ENCODE peak calls at places on chromosomes 2 and 18, in five cellular contexts. Q is GM12878, P is K562, T is HepG2, O is SK-N-SH. B is an unnamed sample.

GRCh38 chr2:8606649-8607550 is 75.0 kb upstream of the ID2 start:
- DNase-seq in P (no peak), T (no peak), O (no peak), Q (no peak), B (no peak)

GRCh38 chr2:200695178-200695930 is 109.5 kb downstream of the AOX1 start:
- DNase-seq in Q (no peak), O (no peak), T (no peak), P (no peak), B (no peak)

GRCh38 chr2:73163522-73164367 is 38.6 kb upstream of the NOTO start:
- DNase-seq in T (peak; percentile 71), O (peak; percentile 88), Q (no peak), P (peak; percentile 85), B (peak; percentile 74)

GRCh38 chr2:172430671-172431070 is 3.3 kb downstream of the ITGA6 start:
- DNase-seq in O (no peak), Q (no peak), T (no peak), P (no peak), B (peak; percentile 33)

GRCh38 chr18:25399554-25399953 is 47.6 kb upstream of the ZNF521 start:
- DNase-seq in O (no peak), T (no peak), P (no peak), Q (no peak), B (peak; percentile 28)

GRCh38 chr2:54438271-54438670 is 17.9 kb upstream of the SPTBN1 start:
- DNase-seq in Q (no peak), O (no peak), P (no peak), T (no peak), B (no peak)

GRCh38 chr2:70842401-70842800 is 6.8 kb upstream of the CD207 start:
- DNase-seq in Q (no peak), P (no peak), T (no peak), O (no peak), B (no peak)

GRCh38 chr2:186518945-186519344 is 32.9 kb downstream of the ZC3H15 start:
- DNase-seq in P (no peak), O (no peak), Q (no peak), T (no peak), B (peak; percentile 67)

GRCh38 chr2:85066874-85067351 is 66.3 kb upstream of the TCF7L1 start:
- DNase-seq in P (peak; percentile 72), Q (no peak), O (peak; percentile 75), T (peak; percentile 77), B (peak; percentile 84)

GRCh38 chr18:12776821-12777471 is 74.1 kb downstream of the PSMG2 start:
- DNase-seq in P (no peak), T (no peak), Q (no peak), O (no peak), B (no peak)

GRCh38 chr2:227861011-227861410 is 10.4 kb upstream of the DAW1 start:
- DNase-seq in P (no peak), Q (no peak), O (no peak), T (no peak), B (no peak)

GRCh38 chr18:13799396-13799795 is 24.6 kb upstream of the MC5R start:
- DNase-seq in Q (no peak), P (no peak), O (no peak), T (no peak), B (no peak)

GRCh38 chr2:64063454-64063853 is 44.2 kb upstream of the VPS54 start:
- DNase-seq in Q (no peak), P (no peak), O (no peak), T (no peak), B (no peak)

GRCh38 chr2:85694052-85695025 is at the start of gene GNLY:
- DNase-seq in Q (no peak), O (no peak), P (no peak), T (no peak), B (no peak)

GRCh38 chr2:129936334-129936934 is 43.0 kb upstream of the RAB6C start:
- DNase-seq in O (peak; percentile 53), Q (no peak), T (peak; percentile 54), P (peak; percentile 40), B (no peak)
- TF ChIP-seq MXI1 in O (no peak), Q (no peak), T (no peak), P (no peak), B (no peak)

GRCh38 chr2:189505412-189505953 is 64.2 kb downstream of the WDR75 start:
- DNase-seq in T (no peak), P (peak; percentile 22), O (no peak), Q (no peak), B (no peak)
- TF ChIP-seq MXI1 in T (no peak), P (no peak), O (no peak), Q (no peak), B (no peak)

DNA sequence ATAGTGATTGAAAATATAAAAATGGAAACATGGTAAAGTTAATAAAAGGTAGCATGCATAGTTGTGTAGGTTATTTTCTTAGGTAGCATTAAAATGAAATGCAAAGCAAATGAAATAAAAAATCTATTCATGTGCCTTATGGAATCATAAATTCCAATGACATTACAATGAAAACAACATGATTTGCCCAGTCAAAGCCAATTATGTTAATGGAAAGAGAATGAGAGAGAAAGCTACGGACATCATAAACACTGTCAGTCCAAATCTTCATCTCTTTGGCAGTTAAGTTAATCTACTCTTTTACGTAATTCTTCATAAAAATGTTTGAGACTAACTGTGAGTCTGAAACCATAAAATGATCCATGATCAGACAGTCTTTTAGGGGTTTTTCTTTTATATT is 636.7 kb upstream of the SYT4 start:
- DNase-seq in T (no peak), Q (no peak), O (no peak), P (no peak), B (no peak)
- TF ChIP-seq MXI1 in T (no peak), Q (no peak), O (no peak), P (no peak), B (no peak)

GRCh38 chr2:239908308-239908707 is 116.8 kb downstream of the NDUFA10 start:
- DNase-seq in Q (no peak), O (no peak), P (no peak), T (no peak), B (no peak)
- TF ChIP-seq MXI1 in Q (no peak), O (no peak), P (no peak), T (no peak), B (no peak)

GRCh38 chr2:43133708-43134570 is 92.5 kb downstream of the ZFP36L2 start:
- DNase-seq in P (no peak), Q (no peak), T (no peak), O (peak; percentile 48), B (no peak)
- TF ChIP-seq MXI1 in P (no peak), Q (no peak), T (no peak), O (no peak), B (no peak)

DNA sequence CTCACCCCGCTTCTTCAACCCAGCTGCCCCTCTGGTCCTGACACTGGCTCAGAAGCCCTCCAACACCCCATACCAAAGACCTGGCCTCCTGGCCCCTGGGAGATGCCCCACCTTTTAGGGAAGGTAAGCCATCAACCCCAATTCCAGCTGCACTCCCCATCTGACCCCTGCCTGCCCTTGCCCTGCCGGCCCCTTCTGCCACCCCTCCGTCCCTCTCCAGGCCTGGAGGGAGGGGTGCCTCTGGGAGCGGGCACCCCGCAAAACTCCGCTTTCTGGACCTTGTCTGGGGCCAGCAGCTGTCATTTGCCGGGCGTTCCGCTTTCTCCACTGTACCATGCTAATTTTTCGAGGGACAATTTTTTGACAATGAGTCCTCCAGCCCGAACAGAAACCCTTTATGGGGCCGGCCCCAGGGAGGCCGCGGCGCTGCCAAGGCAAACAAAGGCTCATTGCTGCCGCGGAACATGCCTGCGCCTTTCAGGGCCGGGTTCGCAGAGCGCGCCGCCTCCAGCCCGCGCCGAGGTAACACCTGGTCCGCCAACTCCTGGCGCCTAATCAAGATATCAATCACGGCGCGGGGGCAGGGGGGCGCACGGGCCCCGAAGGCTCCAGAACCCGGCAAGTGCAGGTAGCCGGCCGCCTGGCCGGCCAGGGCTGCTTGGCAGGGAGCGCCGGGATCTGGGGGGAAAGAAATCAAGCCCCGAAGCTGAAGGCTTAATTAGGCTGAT is 96.0 kb downstream of the INHBB start:
- DNase-seq in Q (no peak), O (peak; percentile 79), T (peak; percentile 77), P (no peak), B (peak; percentile 13)
- TF ChIP-seq MXI1 in Q (no peak), O (no peak), T (no peak), P (no peak), B (no peak)

DNA sequence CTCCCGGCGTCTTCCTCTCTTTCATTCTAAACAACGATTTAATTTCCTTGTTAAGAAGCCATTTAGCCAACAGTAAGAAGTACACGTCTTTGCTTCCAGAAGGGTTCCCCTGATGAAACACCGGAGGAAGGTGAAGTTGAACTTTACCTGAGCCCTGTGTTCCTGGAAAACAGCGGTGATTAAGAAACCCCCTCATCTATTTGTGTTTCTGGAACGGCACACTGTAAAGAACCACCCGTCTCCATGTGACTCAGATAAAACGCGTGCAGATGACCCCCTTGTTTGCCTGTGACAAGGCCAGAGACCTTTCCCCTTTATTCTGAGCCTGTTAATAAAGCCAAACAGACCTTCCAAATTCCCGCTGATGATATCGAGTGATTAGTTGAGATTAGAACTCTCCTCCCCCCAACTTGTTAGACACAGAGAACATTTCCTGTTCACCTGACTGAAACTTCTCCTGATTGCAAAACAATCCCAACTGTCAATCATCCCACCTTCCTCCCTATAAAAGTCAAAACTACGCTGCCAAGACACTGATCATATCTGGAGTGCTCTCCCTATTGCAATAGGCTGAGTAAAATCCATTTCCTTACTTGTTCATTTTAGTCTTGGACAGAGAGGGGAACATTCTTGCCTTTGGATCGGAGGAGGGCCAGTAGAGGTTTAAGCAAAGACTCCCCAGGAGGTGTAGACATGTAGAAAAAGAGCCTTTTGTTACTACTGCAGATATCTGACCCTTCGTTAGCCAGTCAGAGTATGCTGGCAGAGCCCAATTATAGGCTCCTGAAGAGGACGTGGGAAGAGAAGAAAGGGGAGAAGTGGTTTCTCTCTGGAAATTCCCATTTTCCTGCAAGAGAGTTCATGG is 883 bp upstream of the IWS1 start:
- DNase-seq in O (peak; percentile 44), P (peak; percentile 43), Q (no peak), T (peak; percentile 68), B (no peak)
- TF ChIP-seq MXI1 in O (no peak), P (no peak), Q (no peak), T (no peak), B (no peak)

GRCh38 chr2:214004463-214004862 is 406.4 kb upstream of the VWC2L start:
- DNase-seq in T (no peak), O (no peak), P (no peak), Q (no peak), B (no peak)

GRCh38 chr2:214006601-214007000 is 404.3 kb upstream of the VWC2L start:
- DNase-seq in T (no peak), P (no peak), O (no peak), Q (no peak), B (peak; percentile 5)

DNA sequence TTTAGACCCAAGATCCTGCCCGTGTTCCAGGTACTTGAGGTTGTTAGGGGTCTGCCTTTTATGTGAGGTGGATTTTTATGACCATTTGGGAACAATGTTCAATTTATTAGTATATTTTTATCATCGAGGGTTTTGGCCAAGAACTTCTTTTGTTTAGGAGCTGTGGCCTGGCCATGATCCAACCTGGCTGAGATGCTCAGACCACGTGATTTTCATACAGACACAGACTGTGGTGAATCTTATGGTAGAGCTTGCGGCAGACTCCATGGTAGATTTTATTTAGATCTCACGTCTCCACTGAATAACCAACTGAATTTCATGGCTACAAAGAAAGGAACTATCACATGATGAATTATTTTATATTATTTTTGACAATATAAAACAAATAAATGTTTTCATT is 405.5 kb upstream of the VWC2L start:
- DNase-seq in P (no peak), T (no peak), O (no peak), Q (no peak), B (peak; percentile 24)
- TF ChIP-seq MXI1 in P (no peak), T (no peak), O (no peak), Q (no peak), B (no peak)

DNA sequence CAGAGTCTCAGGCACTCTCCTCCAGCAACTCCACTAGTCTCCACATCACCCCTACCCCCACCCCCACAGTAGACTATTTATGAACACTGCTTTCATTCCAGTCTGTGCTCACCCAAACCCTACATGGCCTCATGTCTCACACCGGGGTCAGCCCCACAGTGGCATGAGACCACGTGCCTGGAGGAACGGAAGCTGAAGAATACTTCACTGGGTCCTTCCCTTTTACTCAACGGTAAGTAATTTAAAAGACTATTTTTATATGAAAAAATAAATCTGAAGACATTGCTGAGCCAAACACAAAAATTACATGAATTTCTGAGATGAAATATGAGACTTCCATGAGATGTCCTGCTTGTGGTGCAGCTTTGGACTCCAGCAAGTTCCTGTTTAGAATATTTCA is 47.6 kb downstream of the SLC14A1 start:
- DNase-seq in Q (no peak), T (no peak), P (no peak), O (no peak), B (peak; percentile 78)
- TF ChIP-seq MXI1 in Q (no peak), T (no peak), P (no peak), O (no peak), B (no peak)